ENCODE peak calls at places on chromosomes 12 and 14, in six cellular contexts. N, C, F, B, M and T are unnamed samples.

GRCh38 chr12:115660211-115660805 is 617.2 kb downstream of the MED13L start:
- DNase-seq in M (no peak), C (peak), B (no peak), F (no peak), N (no peak), T (no peak)

GRCh38 chr14:99426796-99427346 is 53.8 kb downstream of the SETD3 start:
- DNase-seq in C (no peak), F (no peak), B (no peak), M (no peak), N (no peak), T (no peak)

GRCh38 chr12:61385771-61386170 is 874.4 kb upstream of the USP15 start:
- DNase-seq in N (no peak), C (no peak), M (no peak), B (no peak), F (no peak), T (no peak)

GRCh38 chr12:32947203-32947795 is 50.7 kb upstream of the PKP2 start:
- DNase-seq in M (no peak), B (no peak), F (no peak), N (no peak), C (peak), T (peak)

GRCh38 chr12:29270446-29270845 is 110.5 kb downstream of the ERGIC2 start:
- DNase-seq in M (no peak), N (no peak), F (no peak), B (no peak), C (no peak), T (no peak)

GRCh38 chr14:91010153-91010533 is 50.3 kb downstream of the RPS6KA5 start:
- DNase-seq in B (no peak), M (no peak), N (no peak), F (no peak), C (no peak), T (no peak)

GRCh38 chr12:6608592-6609311 is 1.6 kb upstream of the CHD4 start:
- DNase-seq in B (no peak), N (peak), M (peak), C (no peak), F (no peak), T (no peak)

GRCh38 chr12:109246221-109246620 is 62.9 kb downstream of the FOXN4 start:
- DNase-seq in F (no peak), C (no peak), N (no peak), B (no peak), M (no peak), T (no peak)

GRCh38 chr14:95323917-95324316 is 4.2 kb upstream of the CLMN start:
- DNase-seq in N (no peak), C (no peak), F (no peak), M (no peak), B (no peak), T (no peak)

GRCh38 chr12:96397756-96398421 is 2.4 kb downstream of the CDK17 start:
- DNase-seq in C (no peak), M (no peak), F (no peak), N (no peak), B (no peak), T (no peak)

GRCh38 chr14:42950363-42950762 is 1343.7 kb downstream of the LRFN5 start:
- DNase-seq in N (no peak), M (no peak), B (no peak), F (no peak), C (no peak), T (no peak)

GRCh38 chr12:106586803-106587684 is 4.2 kb downstream of the RFX4 start:
- DNase-seq in B (no peak), C (no peak), F (no peak), N (peak), M (peak), T (peak)

GRCh38 chr12:106226884-106227640 is 20.8 kb downstream of the CKAP4 start:
- DNase-seq in F (no peak), B (no peak), N (peak), C (peak), M (peak), T (peak)